ENCODE peak calls at places on chromosomes 11 and 22, in eight cellular contexts. One of them, this sample, is unnamed.

GRCh38 chr11:34565417-34566208 is 52.0 kb upstream of the ELF5 start:
- DNase-seq in uterus: no peak
- DNase-seq in cardiac muscle cell: no peak
- DNase-seq in AG09309: no peak
- DNase-seq in HCT116: peak; percentile 32
- DNase-seq in lung: no peak
- DNase-seq in astrocyte of the spinal cord: no peak
- DNase-seq in PC-3: peak; percentile 12
- DNase-seq in this sample: peak; percentile 35

GRCh38 chr11:120610101-120610500 is 98.6 kb downstream of the GRIK4 start:
- DNase-seq in uterus: no peak
- DNase-seq in cardiac muscle cell: no peak
- DNase-seq in AG09309: no peak
- DNase-seq in HCT116: no peak
- DNase-seq in lung: no peak
- DNase-seq in astrocyte of the spinal cord: no peak
- DNase-seq in PC-3: no peak
- DNase-seq in this sample: no peak

GRCh38 chr22:28817919-28818859 is 17.8 kb upstream of the XBP1 start:
- DNase-seq in uterus: no peak
- DNase-seq in cardiac muscle cell: no peak
- DNase-seq in AG09309: no peak
- DNase-seq in HCT116: no peak
- DNase-seq in lung: peak; percentile 77
- DNase-seq in astrocyte of the spinal cord: no peak
- DNase-seq in PC-3: peak; percentile 19
- DNase-seq in this sample: peak; percentile 66

GRCh38 chr11:73760066-73760679 is 701 bp downstream of the RAB6A start:
- DNase-seq in uterus: peak; percentile 58
- DNase-seq in cardiac muscle cell: peak; percentile 52
- DNase-seq in AG09309: no peak
- DNase-seq in HCT116: no peak
- DNase-seq in lung: peak; percentile 63
- DNase-seq in astrocyte of the spinal cord: peak; percentile 46
- DNase-seq in PC-3: peak; percentile 13
- DNase-seq in this sample: peak; percentile 29

GRCh38 chr11:17865765-17866428 is 131.3 kb downstream of the KCNC1 start:
- DNase-seq in uterus: no peak
- DNase-seq in cardiac muscle cell: no peak
- DNase-seq in AG09309: no peak
- DNase-seq in HCT116: no peak
- DNase-seq in lung: no peak
- DNase-seq in astrocyte of the spinal cord: no peak
- DNase-seq in PC-3: peak; percentile 22
- DNase-seq in this sample: no peak

GRCh38 chr22:49331223-49331815 is 496.4 kb downstream of the BRD1 start:
- DNase-seq in uterus: no peak
- DNase-seq in cardiac muscle cell: no peak
- DNase-seq in AG09309: no peak
- DNase-seq in HCT116: no peak
- DNase-seq in lung: peak; percentile 11
- DNase-seq in astrocyte of the spinal cord: no peak
- DNase-seq in PC-3: no peak
- DNase-seq in this sample: no peak

GRCh38 chr22:32309585-32310251 is 47.9 kb upstream of the RFPL3 start:
- DNase-seq in uterus: no peak
- DNase-seq in cardiac muscle cell: no peak
- DNase-seq in AG09309: no peak
- DNase-seq in HCT116: no peak
- DNase-seq in lung: no peak
- DNase-seq in astrocyte of the spinal cord: no peak
- DNase-seq in PC-3: no peak
- DNase-seq in this sample: no peak

GRCh38 chr11:22634897-22635629 is 9.4 kb upstream of the FANCF start:
- DNase-seq in uterus: no peak
- DNase-seq in cardiac muscle cell: peak; percentile 48
- DNase-seq in AG09309: no peak
- DNase-seq in HCT116: no peak
- DNase-seq in lung: no peak
- DNase-seq in astrocyte of the spinal cord: peak; percentile 43
- DNase-seq in PC-3: no peak
- DNase-seq in this sample: no peak

GRCh38 chr22:21031545-21032036 is 770 bp downstream of the SLC7A4 start:
- DNase-seq in uterus: no peak
- DNase-seq in cardiac muscle cell: no peak
- DNase-seq in AG09309: no peak
- DNase-seq in HCT116: no peak
- DNase-seq in lung: no peak
- DNase-seq in astrocyte of the spinal cord: no peak
- DNase-seq in PC-3: no peak
- DNase-seq in this sample: no peak

GRCh38 chr11:93510196-93510898 is 32.8 kb downstream of the SMCO4 start:
- DNase-seq in uterus: no peak
- DNase-seq in cardiac muscle cell: no peak
- DNase-seq in AG09309: no peak
- DNase-seq in HCT116: no peak
- DNase-seq in lung: no peak
- DNase-seq in astrocyte of the spinal cord: no peak
- DNase-seq in PC-3: no peak
- DNase-seq in this sample: no peak

GRCh38 chr11:66855574-66856495 is 1.0 kb upstream of the LRFN4 start:
- DNase-seq in uterus: peak; percentile 93
- DNase-seq in cardiac muscle cell: peak; percentile 95
- DNase-seq in AG09309: peak; percentile 44
- DNase-seq in HCT116: peak; percentile 82
- DNase-seq in lung: peak; percentile 95
- DNase-seq in astrocyte of the spinal cord: peak; percentile 94
- DNase-seq in PC-3: peak; percentile 99
- DNase-seq in this sample: peak; percentile 92

GRCh38 chr11:75816561-75817239 is 1.7 kb downstream of the UVRAG start:
- DNase-seq in uterus: no peak
- DNase-seq in cardiac muscle cell: peak; percentile 27
- DNase-seq in AG09309: no peak
- DNase-seq in HCT116: no peak
- DNase-seq in lung: no peak
- DNase-seq in astrocyte of the spinal cord: no peak
- DNase-seq in PC-3: no peak
- DNase-seq in this sample: no peak

GRCh38 chr11:2077061-2077802 is 62.0 kb downstream of the IGF2 start:
- DNase-seq in uterus: no peak
- DNase-seq in cardiac muscle cell: peak; percentile 53
- DNase-seq in AG09309: no peak
- DNase-seq in HCT116: no peak
- DNase-seq in lung: no peak
- DNase-seq in astrocyte of the spinal cord: peak; percentile 74
- DNase-seq in PC-3: peak; percentile 91
- DNase-seq in this sample: no peak

GRCh38 chr22:47835726-47836125 is 1073.3 kb downstream of the TBC1D22A start:
- DNase-seq in uterus: no peak
- DNase-seq in cardiac muscle cell: peak; percentile 4
- DNase-seq in AG09309: peak; percentile 14
- DNase-seq in HCT116: peak; percentile 18
- DNase-seq in lung: no peak
- DNase-seq in astrocyte of the spinal cord: peak; percentile 84
- DNase-seq in PC-3: peak; percentile 95
- DNase-seq in this sample: no peak

GRCh38 chr11:294795-295194 is 4.5 kb downstream of the IFITM5 start:
- DNase-seq in uterus: no peak
- DNase-seq in cardiac muscle cell: no peak
- DNase-seq in AG09309: no peak
- DNase-seq in HCT116: no peak
- DNase-seq in lung: no peak
- DNase-seq in astrocyte of the spinal cord: no peak
- DNase-seq in PC-3: no peak
- DNase-seq in this sample: no peak

GRCh38 chr11:104713366-104713765 is 184.9 kb downstream of the CASP12 start:
- DNase-seq in uterus: no peak
- DNase-seq in cardiac muscle cell: peak; percentile 12
- DNase-seq in AG09309: no peak
- DNase-seq in HCT116: no peak
- DNase-seq in lung: no peak
- DNase-seq in astrocyte of the spinal cord: peak; percentile 75
- DNase-seq in PC-3: no peak
- DNase-seq in this sample: no peak

GRCh38 chr11:72808415-72808814 is 5.8 kb upstream of the ATG16L2 start:
- DNase-seq in uterus: no peak
- DNase-seq in cardiac muscle cell: no peak
- DNase-seq in AG09309: no peak
- DNase-seq in HCT116: no peak
- DNase-seq in lung: no peak
- DNase-seq in astrocyte of the spinal cord: no peak
- DNase-seq in PC-3: no peak
- DNase-seq in this sample: no peak

GRCh38 chr11:67265633-67266423 is 445 bp upstream of the GRK2 start:
- DNase-seq in uterus: peak; percentile 83
- DNase-seq in cardiac muscle cell: peak; percentile 67
- DNase-seq in AG09309: no peak
- DNase-seq in HCT116: no peak
- DNase-seq in lung: peak; percentile 81
- DNase-seq in astrocyte of the spinal cord: no peak
- DNase-seq in PC-3: peak; percentile 77
- DNase-seq in this sample: peak; percentile 81

GRCh38 chr11:68889948-68890446 is 13.6 kb downstream of the MRPL21 start:
- DNase-seq in uterus: peak; percentile 79
- DNase-seq in cardiac muscle cell: peak; percentile 80
- DNase-seq in AG09309: peak; percentile 74
- DNase-seq in HCT116: no peak
- DNase-seq in lung: no peak
- DNase-seq in astrocyte of the spinal cord: peak; percentile 94
- DNase-seq in PC-3: no peak
- DNase-seq in this sample: no peak

GRCh38 chr11:105903113-105903512 is 118.9 kb downstream of the MSANTD4 start:
- DNase-seq in uterus: no peak
- DNase-seq in cardiac muscle cell: no peak
- DNase-seq in AG09309: no peak
- DNase-seq in HCT116: no peak
- DNase-seq in lung: no peak
- DNase-seq in astrocyte of the spinal cord: peak; percentile 22
- DNase-seq in PC-3: no peak
- DNase-seq in this sample: no peak

GRCh38 chr11:100865443-100865842 is 178.4 kb downstream of the ARHGAP42 start:
- DNase-seq in uterus: no peak
- DNase-seq in cardiac muscle cell: no peak
- DNase-seq in AG09309: no peak
- DNase-seq in HCT116: no peak
- DNase-seq in lung: no peak
- DNase-seq in astrocyte of the spinal cord: peak; percentile 31
- DNase-seq in PC-3: peak; percentile 62
- DNase-seq in this sample: no peak

DNA sequence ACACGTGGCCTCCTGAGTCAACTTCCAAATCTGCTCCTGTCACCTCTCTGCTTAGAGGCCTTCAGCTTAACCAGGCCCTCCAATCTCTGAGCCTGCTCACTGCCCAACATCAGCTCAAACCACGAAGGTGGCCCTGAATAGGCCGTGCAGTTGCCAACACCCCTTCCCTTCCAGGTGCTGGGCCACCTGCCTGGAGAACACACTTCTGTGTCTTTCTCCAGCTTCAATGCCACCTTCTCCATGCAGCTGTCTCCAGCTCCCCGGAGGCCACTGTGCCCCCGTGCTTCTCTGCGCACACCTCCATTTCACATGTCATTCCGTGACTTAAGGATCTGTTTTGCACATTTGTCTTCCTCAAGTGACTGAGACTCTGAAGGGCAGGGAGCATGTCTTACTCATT is 5.3 kb downstream of the RELA start:
- DNase-seq in uterus: no peak
- DNase-seq in cardiac muscle cell: no peak
- DNase-seq in AG09309: no peak
- DNase-seq in HCT116: no peak
- DNase-seq in lung: no peak
- DNase-seq in astrocyte of the spinal cord: no peak
- DNase-seq in PC-3: no peak
- DNase-seq in this sample: no peak
- H3K4me3 ChIP-seq in uterus: no peak overlapping the region
- H3K4me3 ChIP-seq in cardiac muscle cell: no peak overlapping the region
- H3K4me3 ChIP-seq in AG09309: no peak overlapping the region
- H3K4me3 ChIP-seq in HCT116: no peak overlapping the region
- H3K4me3 ChIP-seq in lung: no peak overlapping the region
- H3K4me3 ChIP-seq in astrocyte of the spinal cord: no peak overlapping the region
- H3K4me3 ChIP-seq in PC-3: no peak overlapping the region
- H3K4me3 ChIP-seq in this sample: no peak overlapping the region

DNA sequence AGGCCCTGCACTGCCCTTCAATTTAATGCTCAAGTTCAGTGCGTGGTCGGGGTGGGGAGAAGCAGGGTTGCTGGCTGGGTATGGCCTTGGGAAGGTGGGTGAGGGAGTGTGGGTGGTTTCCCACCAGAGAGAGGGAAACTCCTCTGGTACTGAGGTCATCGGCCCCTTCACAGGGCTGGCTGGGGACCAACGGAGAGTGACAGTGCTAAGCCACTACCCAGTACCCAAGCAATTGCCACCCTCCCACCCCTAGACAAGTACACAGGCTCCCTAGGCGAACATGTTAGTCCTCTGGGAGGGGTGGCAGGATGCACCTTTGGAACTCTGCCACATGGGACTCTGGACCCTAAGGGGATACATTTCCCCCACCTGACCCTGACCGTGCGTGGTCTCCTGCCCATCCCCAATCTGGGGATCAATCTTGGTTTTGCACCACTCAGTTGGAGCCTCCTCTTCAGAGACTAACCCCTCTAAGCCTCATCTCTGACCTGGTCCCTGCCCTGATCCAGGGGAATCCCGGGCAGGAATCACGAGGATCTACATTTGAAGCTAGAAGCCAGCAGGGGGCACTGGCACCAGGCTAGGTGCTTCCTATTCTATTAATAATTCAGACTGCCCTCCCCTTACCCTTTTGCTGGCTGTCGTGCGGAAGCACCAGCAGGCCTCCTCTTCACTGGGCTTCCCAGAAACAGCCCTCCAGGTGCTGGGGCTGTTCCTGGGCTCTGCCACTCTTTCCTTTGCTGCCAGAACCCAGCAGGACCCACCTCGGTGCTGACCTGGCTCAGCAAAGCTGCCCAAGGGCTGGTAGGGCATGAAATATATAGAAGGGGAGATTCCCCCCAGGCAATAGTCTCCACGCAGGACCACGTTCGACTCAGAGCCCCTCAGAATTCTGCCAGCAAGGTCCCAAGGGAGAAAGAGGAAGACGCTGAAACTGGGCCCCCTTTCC is 377.7 kb downstream of the TENM4 start:
- DNase-seq in uterus: no peak
- DNase-seq in cardiac muscle cell: peak; percentile 61
- DNase-seq in AG09309: no peak
- DNase-seq in HCT116: peak; percentile 12
- DNase-seq in lung: no peak
- DNase-seq in astrocyte of the spinal cord: no peak
- DNase-seq in PC-3: peak; percentile 63
- DNase-seq in this sample: peak; percentile 22
- TF ChIP-seq CTCF in uterus: no peak
- TF ChIP-seq CTCF in cardiac muscle cell: peak; percentile 66
- TF ChIP-seq CTCF in AG09309: peak; percentile 50
- TF ChIP-seq CTCF in HCT116: peak; percentile 55
- TF ChIP-seq CTCF in lung: no peak
- TF ChIP-seq CTCF in astrocyte of the spinal cord: peak; percentile 58
- TF ChIP-seq CTCF in PC-3: peak; percentile 80
- TF ChIP-seq CTCF in this sample: peak; percentile 33

GRCh38 chr11:112270551-112271180 is 10.0 kb upstream of the PLET1 start:
- DNase-seq in uterus: no peak
- DNase-seq in cardiac muscle cell: no peak
- DNase-seq in AG09309: no peak
- DNase-seq in HCT116: no peak
- DNase-seq in lung: no peak
- DNase-seq in astrocyte of the spinal cord: no peak
- DNase-seq in PC-3: no peak
- DNase-seq in this sample: no peak
- H3K4me3 ChIP-seq in uterus: no peak overlapping the region
- H3K4me3 ChIP-seq in cardiac muscle cell: no peak overlapping the region
- H3K4me3 ChIP-seq in AG09309: no peak overlapping the region
- H3K4me3 ChIP-seq in HCT116: peak overlapping the region; percentile 53
- H3K4me3 ChIP-seq in lung: no peak overlapping the region
- H3K4me3 ChIP-seq in astrocyte of the spinal cord: no peak overlapping the region
- H3K4me3 ChIP-seq in PC-3: no peak overlapping the region
- H3K4me3 ChIP-seq in this sample: no peak overlapping the region

GRCh38 chr22:39520054-39520873 is at the start of gene ATF4:
- DNase-seq in uterus: peak; percentile 97
- DNase-seq in cardiac muscle cell: peak; percentile 100
- DNase-seq in AG09309: peak; percentile 99
- DNase-seq in HCT116: peak; percentile 99
- DNase-seq in lung: peak; percentile 97
- DNase-seq in astrocyte of the spinal cord: peak; percentile 100
- DNase-seq in PC-3: peak; percentile 95
- DNase-seq in this sample: peak; percentile 100
- TF ChIP-seq CTCF in uterus: no peak
- TF ChIP-seq CTCF in cardiac muscle cell: no peak
- TF ChIP-seq CTCF in AG09309: no peak
- TF ChIP-seq CTCF in HCT116: no peak
- TF ChIP-seq CTCF in lung: no peak
- TF ChIP-seq CTCF in astrocyte of the spinal cord: no peak
- TF ChIP-seq CTCF in PC-3: no peak
- TF ChIP-seq CTCF in this sample: no peak